ENCODE peak calls at places on chromosomes 1 and 21, in seven cellular contexts. O, I, V, Z, C, A and Q are unnamed samples.

GRCh38 chr1:24830680-24831272 is 85.5 kb downstream of the CLIC4 start:
- DNase-seq in O (peak; percentile 25), I (no peak), V (no peak), Z (no peak), C (no peak), A (no peak), Q (no peak)

GRCh38 chr1:234759888-234760287 is 149.9 kb upstream of the IRF2BP2 start:
- DNase-seq in O (no peak), I (no peak), V (no peak), Z (no peak), C (no peak), A (no peak), Q (no peak)

GRCh38 chr1:229339520-229339919 is 3.3 kb downstream of the CCSAP start:
- DNase-seq in O (no peak), I (no peak), V (no peak), Z (no peak), C (no peak), A (no peak), Q (no peak)

GRCh38 chr21:20998456-20998789 is 214 bp downstream of the NCAM2 start:
- DNase-seq in O (no peak), I (no peak), V (no peak), Z (no peak), C (no peak), A (no peak), Q (no peak)

GRCh38 chr1:28104866-28105467 is 16.6 kb upstream of the EYA3 start:
- DNase-seq in O (peak; percentile 67), I (peak; percentile 95), V (peak; percentile 18), Z (no peak), C (no peak), A (no peak), Q (no peak)

GRCh38 chr1:222824641-222825040 is 9.8 kb downstream of the DISP1 start:
- DNase-seq in O (no peak), I (no peak), V (no peak), Z (no peak), C (no peak), A (no peak), Q (no peak)

GRCh38 chr1:227951624-227952373 is 4.1 kb upstream of the WNT9A start:
- DNase-seq in O (no peak), I (no peak), V (no peak), Z (no peak), C (no peak), A (peak; percentile 14), Q (no peak)

GRCh38 chr1:53963472-53963871 is 17.3 kb downstream of the LRRC42 start:
- DNase-seq in O (no peak), I (no peak), V (no peak), Z (no peak), C (no peak), A (no peak), Q (no peak)

GRCh38 chr1:39170731-39171375 is 33.6 kb upstream of the MACF1 start:
- DNase-seq in O (no peak), I (no peak), V (no peak), Z (no peak), C (no peak), A (no peak), Q (no peak)

GRCh38 chr1:180311011-180311730 is 81.1 kb downstream of the LHX4 start:
- DNase-seq in O (peak; percentile 13), I (no peak), V (no peak), Z (no peak), C (no peak), A (no peak), Q (no peak)

GRCh38 chr21:16419188-16419874 is 689.5 kb downstream of the USP25 start:
- DNase-seq in O (peak; percentile 12), I (no peak), V (no peak), Z (no peak), C (peak; percentile 76), A (no peak), Q (no peak)

GRCh38 chr1:160829766-160830165 is 32.9 kb downstream of the CD244 start:
- DNase-seq in O (no peak), I (no peak), V (no peak), Z (no peak), C (no peak), A (no peak), Q (no peak)

GRCh38 chr1:11024545-11024944 is 12.1 kb downstream of the TARDBP start:
- DNase-seq in O (no peak), I (no peak), V (no peak), Z (no peak), C (no peak), A (no peak), Q (no peak)

GRCh38 chr1:244435562-244436205 is 16.0 kb downstream of the ADSS2 start:
- DNase-seq in O (peak; percentile 32), I (no peak), V (no peak), Z (no peak), C (no peak), A (no peak), Q (no peak)

GRCh38 chr1:201095581-201096531 is 16.4 kb downstream of the CACNA1S start:
- DNase-seq in O (no peak), I (no peak), V (no peak), Z (no peak), C (no peak), A (no peak), Q (no peak)

GRCh38 chr1:173255214-173255813 is 48.2 kb upstream of the TNFSF4 start:
- DNase-seq in O (peak; percentile 31), I (peak; percentile 29), V (peak; percentile 40), Z (no peak), C (no peak), A (no peak), Q (no peak)

GRCh38 chr1:11908139-11909021 is 17.8 kb downstream of the KIAA2013 start:
- DNase-seq in O (peak; percentile 84), I (peak; percentile 84), V (peak; percentile 70), Z (peak; percentile 84), C (peak; percentile 82), A (peak; percentile 58), Q (peak; percentile 82)

GRCh38 chr1:154468480-154469240 is 33.4 kb upstream of the TDRD10 start:
- DNase-seq in O (no peak), I (no peak), V (no peak), Z (no peak), C (no peak), A (no peak), Q (no peak)

GRCh38 chr1:55610203-55610602 is 395.0 kb upstream of the USP24 start:
- DNase-seq in O (no peak), I (no peak), V (no peak), Z (no peak), C (no peak), A (no peak), Q (no peak)

GRCh38 chr1:208055535-208055934 is 144.6 kb upstream of the CD34 start:
- DNase-seq in O (no peak), I (no peak), V (no peak), Z (no peak), C (no peak), A (no peak), Q (no peak)

GRCh38 chr1:228838717-228839500 is 103.6 kb downstream of the RHOU start:
- DNase-seq in O (no peak), I (no peak), V (no peak), Z (no peak), C (no peak), A (no peak), Q (no peak)

GRCh38 chr1:156999596-157000320 is 45.8 kb downstream of the ARHGEF11 start:
- DNase-seq in O (no peak), I (no peak), V (no peak), Z (no peak), C (no peak), A (no peak), Q (no peak)

GRCh38 chr1:209651148-209651547 is 1.1 kb downstream of the LAMB3 start:
- DNase-seq in O (peak; percentile 80), I (no peak), V (no peak), Z (no peak), C (peak; percentile 63), A (no peak), Q (peak; percentile 55)

GRCh38 chr1:225767591-225768540 is 9.8 kb upstream of the SRP9 start:
- DNase-seq in O (peak; percentile 75), I (no peak), V (no peak), Z (no peak), C (peak; percentile 86), A (no peak), Q (no peak)

GRCh38 chr1:21672478-21673276 is 3.5 kb upstream of the RAP1GAP start:
- DNase-seq in O (peak; percentile 26), I (no peak), V (no peak), Z (no peak), C (no peak), A (no peak), Q (no peak)

GRCh38 chr1:209889077-209889418 is 49.0 kb upstream of the SYT14 start:
- DNase-seq in O (no peak), I (no peak), V (no peak), Z (no peak), C (no peak), A (no peak), Q (no peak)

GRCh38 chr21:33198346-33199135 is 31.2 kb upstream of the IFNAR2 start:
- DNase-seq in O (peak; percentile 35), I (no peak), V (no peak), Z (no peak), C (peak; percentile 60), A (no peak), Q (no peak)

GRCh38 chr1:70411360-70411844 is 334 bp downstream of the CTH start:
- DNase-seq in O (peak; percentile 30), I (no peak), V (no peak), Z (no peak), C (no peak), A (no peak), Q (no peak)

GRCh38 chr1:56098956-56099355 is 480.4 kb downstream of the PLPP3 start:
- DNase-seq in O (peak; percentile 65), I (no peak), V (no peak), Z (no peak), C (no peak), A (no peak), Q (no peak)

GRCh38 chr21:43754948-43755781 is 20.9 kb downstream of the CSTB start:
- DNase-seq in O (no peak), I (no peak), V (no peak), Z (no peak), C (peak; percentile 64), A (no peak), Q (no peak)

GRCh38 chr1:177310326-177310725 is 139.6 kb downstream of the BRINP2 start:
- DNase-seq in O (no peak), I (no peak), V (no peak), Z (no peak), C (no peak), A (no peak), Q (no peak)

GRCh38 chr1:175895966-175896365 is 152.6 kb upstream of the TNR start:
- DNase-seq in O (no peak), I (no peak), V (no peak), Z (no peak), C (no peak), A (no peak), Q (no peak)

GRCh38 chr1:116762781-116763115 is 8.5 kb downstream of the CD2 start:
- DNase-seq in O (no peak), I (no peak), V (no peak), Z (no peak), C (no peak), A (no peak), Q (peak; percentile 56)

GRCh38 chr21:45111703-45112102 is 37.3 kb downstream of the ADARB1 start:
- DNase-seq in O (no peak), I (no peak), V (no peak), Z (no peak), C (no peak), A (no peak), Q (no peak)

GRCh38 chr1:55547441-55547840 is 332.3 kb upstream of the USP24 start:
- DNase-seq in O (no peak), I (no peak), V (no peak), Z (no peak), C (no peak), A (no peak), Q (no peak)

GRCh38 chr1:201540846-201541735 is 2.2 kb downstream of the NAV1 start:
- DNase-seq in O (no peak), I (no peak), V (no peak), Z (no peak), C (no peak), A (no peak), Q (no peak)